ENCODE peak calls at places on chromosomes 4 and X, in ten cellular contexts. X is bronchial epithelial cell; R is colonic mucosa; H is stimulated activated CD8-positive, alpha-beta memory T cell treated with anti-CD3 and anti-CD28 coated beads, Interleukin-12 subunit alpha, Interleukin-12 subunit beta, amount 100 ng/mL, for 4 hours; C is PC-3; E is left ventricle myocardium inferior; W is astrocyte of the spinal cord; Q is cardiac fibroblast; B is pancreas; D is SW 1271. Z is an unnamed sample.

GRCh38 chrX:106484233-106484632 is 127.5 kb upstream of the RADX start:
- DNase-seq in X (peak; percentile 17), R (no peak), H (no peak), C (no peak), E (no peak), W (no peak), Q (no peak), B (no peak), D (no peak), Z (no peak)

GRCh38 chr4:153154010-153154975 is 50.0 kb upstream of the TRIM2 start:
- DNase-seq in X (peak; percentile 73), R (peak; percentile 80), H (no peak), C (peak; percentile 51), E (no peak), W (peak; percentile 34), Q (peak; percentile 53), B (no peak), D (no peak), Z (no peak)

GRCh38 chr4:69617083-69617694 is 22.3 kb downstream of the UGT2A2 start:
- DNase-seq in X (peak; percentile 59), R (no peak), H (no peak), C (peak; percentile 76), E (no peak), W (peak; percentile 66), Q (peak; percentile 54), B (no peak), D (no peak), Z (no peak)

GRCh38 chr4:24764305-24764704 is 31.1 kb upstream of the SOD3 start:
- DNase-seq in X (no peak), R (no peak), H (no peak), C (no peak), E (no peak), W (no peak), Q (no peak), B (no peak), D (no peak), Z (no peak)

GRCh38 chr4:138741366-138741765 is 274.2 kb upstream of the NOCT start:
- DNase-seq in X (no peak), R (no peak), H (no peak), C (no peak), E (no peak), W (no peak), Q (no peak), B (no peak), D (no peak), Z (no peak)

GRCh38 chrX:72373136-72373535 is 67.4 kb upstream of the CITED1 start:
- DNase-seq in X (no peak), R (no peak), H (no peak), C (no peak), E (no peak), W (no peak), Q (peak; percentile 12), B (no peak), D (no peak), Z (no peak)

GRCh38 chr4:111961806-111962205 is 183.4 kb upstream of the FAM241A start:
- DNase-seq in X (peak; percentile 76), R (no peak), H (no peak), C (no peak), E (no peak), W (no peak), Q (peak; percentile 15), B (no peak), D (no peak), Z (no peak)

GRCh38 chr4:16894406-16894805 is 4.0 kb downstream of the LDB2 start:
- DNase-seq in X (no peak), R (no peak), H (no peak), C (no peak), E (no peak), W (no peak), Q (peak; percentile 32), B (no peak), D (no peak), Z (no peak)

GRCh38 chrX:139566981-139567380 is 36.4 kb downstream of the F9 start:
- DNase-seq in X (no peak), R (no peak), H (no peak), C (no peak), E (no peak), W (no peak), Q (no peak), B (no peak), D (no peak), Z (no peak)

GRCh38 chrX:18146954-18147353 is 73.7 kb downstream of the BEND2 start:
- DNase-seq in X (peak; percentile 1), R (no peak), H (no peak), C (peak; percentile 53), E (no peak), W (peak; percentile 2), Q (peak; percentile 10), B (no peak), D (no peak), Z (no peak)

GRCh38 chr4:185182196-185182595 is 21.6 kb downstream of the CFAP97 start:
- DNase-seq in X (no peak), R (no peak), H (no peak), C (no peak), E (no peak), W (no peak), Q (no peak), B (no peak), D (no peak), Z (no peak)

GRCh38 chr4:36737691-36738090 is 456.3 kb downstream of the DTHD1 start:
- DNase-seq in X (no peak), R (no peak), H (no peak), C (no peak), E (no peak), W (no peak), Q (no peak), B (no peak), D (no peak), Z (no peak)

GRCh38 chrX:68234171-68234910 is 199.0 kb downstream of the OPHN1 start:
- DNase-seq in X (no peak), R (no peak), H (no peak), C (no peak), E (no peak), W (no peak), Q (no peak), B (no peak), D (no peak), Z (no peak)

GRCh38 chrX:102517331-102517730 is 792 bp upstream of the TMSB15A start:
- DNase-seq in X (peak; percentile 13), R (no peak), H (no peak), C (peak; percentile 46), E (no peak), W (peak; percentile 22), Q (peak; percentile 5), B (no peak), D (no peak), Z (no peak)

GRCh38 chr4:169627307-169627706 is 6.9 kb downstream of the CLCN3 start:
- DNase-seq in X (no peak), R (no peak), H (no peak), C (no peak), E (no peak), W (no peak), Q (no peak), B (no peak), D (no peak), Z (no peak)

GRCh38 chr4:186918466-186918865 is 194.8 kb upstream of the FAT1 start:
- DNase-seq in X (no peak), R (no peak), H (no peak), C (no peak), E (no peak), W (peak; percentile 33), Q (peak; percentile 9), B (no peak), D (no peak), Z (no peak)

GRCh38 chr4:38601244-38601915 is 62.6 kb upstream of the KLF3 start:
- DNase-seq in X (peak; percentile 85), R (no peak), H (no peak), C (peak; percentile 80), E (no peak), W (peak; percentile 50), Q (peak; percentile 72), B (no peak), D (no peak), Z (no peak)

GRCh38 chrX:1246816-1247215 is 21.8 kb upstream of the CSF2RA start:
- DNase-seq in X (no peak), R (peak; percentile 77), H (peak; percentile 47), C (peak; percentile 82), E (peak; percentile 74), W (peak; percentile 15), Q (peak; percentile 73), B (peak; percentile 41), D (no peak), Z (peak; percentile 99)

GRCh38 chr4:40038972-40039371 is 17.7 kb upstream of the N4BP2 start:
- DNase-seq in X (peak; percentile 98), R (no peak), H (no peak), C (peak; percentile 65), E (no peak), W (peak; percentile 6), Q (peak; percentile 60), B (no peak), D (no peak), Z (no peak)

GRCh38 chr4:84790769-84791565 is 175.5 kb downstream of the WDFY3 start:
- DNase-seq in X (peak; percentile 28), R (no peak), H (no peak), C (no peak), E (no peak), W (no peak), Q (no peak), B (no peak), D (no peak), Z (no peak)

GRCh38 chr4:26520728-26521442 is 30.6 kb upstream of the CCKAR start:
- DNase-seq in X (peak; percentile 27), R (no peak), H (no peak), C (no peak), E (no peak), W (no peak), Q (no peak), B (no peak), D (no peak), Z (no peak)

GRCh38 chr4:67106846-67107467 is 438.3 kb downstream of the CENPC start:
- DNase-seq in X (peak; percentile 19), R (no peak), H (no peak), C (no peak), E (no peak), W (no peak), Q (no peak), B (no peak), D (no peak), Z (no peak)

GRCh38 chr4:145503486-145504072 is 21.9 kb downstream of the SMAD1 start:
- DNase-seq in X (no peak), R (no peak), H (no peak), C (no peak), E (no peak), W (no peak), Q (no peak), B (no peak), D (no peak), Z (no peak)

GRCh38 chr4:14564281-14564680 is 438.0 kb upstream of the CPEB2 start:
- DNase-seq in X (no peak), R (no peak), H (no peak), C (no peak), E (no peak), W (no peak), Q (no peak), B (no peak), D (no peak), Z (no peak)

GRCh38 chr4:159401791-159402380 is 299.0 kb downstream of the RAPGEF2 start:
- DNase-seq in X (peak; percentile 92), R (no peak), H (no peak), C (peak; percentile 75), E (no peak), W (peak; percentile 89), Q (peak; percentile 96), B (no peak), D (peak; percentile 1), Z (no peak)

GRCh38 chr4:112967109-112967508 is 82.3 kb upstream of the ANK2 start:
- DNase-seq in X (no peak), R (no peak), H (no peak), C (no peak), E (no peak), W (no peak), Q (no peak), B (no peak), D (no peak), Z (no peak)

GRCh38 chrX:74160816-74161215 is 143.2 kb upstream of the ZCCHC13 start:
- DNase-seq in X (no peak), R (no peak), H (no peak), C (no peak), E (no peak), W (no peak), Q (no peak), B (no peak), D (no peak), Z (no peak)

GRCh38 chrX:143664302-143664701 is 28.4 kb upstream of the SLITRK4 start:
- DNase-seq in X (peak; percentile 1), R (no peak), H (no peak), C (peak; percentile 53), E (no peak), W (peak; percentile 31), Q (peak; percentile 20), B (no peak), D (no peak), Z (no peak)